ENCODE peak calls at places on chromosome 6, in seven cellular contexts. One of them, this sample, is unnamed.

GRCh38 chr6:28944412-28945006 is 20.7 kb upstream of the TRIM27 start:
- DNase-seq in stimulated activated CD8-positive, alpha-beta memory T cell treated with anti-CD3 and anti-CD28 coated beads, Interleukin-4, amount 100 ng/mL, for 24 hours: peak; percentile 58
- DNase-seq in B cell: no peak
- DNase-seq in activated T-cell treated with anti-CD3 and anti-CD28 coated beads for 1 hour: peak; percentile 48
- DNase-seq in CD4-positive, alpha-beta memory T cell: peak; percentile 74
- DNase-seq in left ventricle myocardium superior: no peak
- DNase-seq in pancreas: peak; percentile 69
- DNase-seq in this sample: peak; percentile 68

GRCh38 chr6:13139119-13139518 is 189.2 kb downstream of the TBC1D7 start:
- DNase-seq in stimulated activated CD8-positive, alpha-beta memory T cell treated with anti-CD3 and anti-CD28 coated beads, Interleukin-4, amount 100 ng/mL, for 24 hours: no peak
- DNase-seq in B cell: no peak
- DNase-seq in activated T-cell treated with anti-CD3 and anti-CD28 coated beads for 1 hour: no peak
- DNase-seq in CD4-positive, alpha-beta memory T cell: no peak
- DNase-seq in left ventricle myocardium superior: no peak
- DNase-seq in pancreas: no peak
- DNase-seq in this sample: no peak

GRCh38 chr6:158057213-158057987 is 75.7 kb downstream of the SYNJ2 start:
- DNase-seq in stimulated activated CD8-positive, alpha-beta memory T cell treated with anti-CD3 and anti-CD28 coated beads, Interleukin-4, amount 100 ng/mL, for 24 hours: no peak
- DNase-seq in B cell: no peak
- DNase-seq in activated T-cell treated with anti-CD3 and anti-CD28 coated beads for 1 hour: no peak
- DNase-seq in CD4-positive, alpha-beta memory T cell: no peak
- DNase-seq in left ventricle myocardium superior: no peak
- DNase-seq in pancreas: no peak
- DNase-seq in this sample: no peak

GRCh38 chr6:79601020-79601609 is 30.0 kb upstream of the SH3BGRL2 start:
- DNase-seq in stimulated activated CD8-positive, alpha-beta memory T cell treated with anti-CD3 and anti-CD28 coated beads, Interleukin-4, amount 100 ng/mL, for 24 hours: no peak
- DNase-seq in B cell: no peak
- DNase-seq in activated T-cell treated with anti-CD3 and anti-CD28 coated beads for 1 hour: no peak
- DNase-seq in CD4-positive, alpha-beta memory T cell: no peak
- DNase-seq in left ventricle myocardium superior: no peak
- DNase-seq in pancreas: no peak
- DNase-seq in this sample: no peak

GRCh38 chr6:14333556-14334305 is 216.2 kb downstream of the CD83 start:
- DNase-seq in stimulated activated CD8-positive, alpha-beta memory T cell treated with anti-CD3 and anti-CD28 coated beads, Interleukin-4, amount 100 ng/mL, for 24 hours: no peak
- DNase-seq in B cell: no peak
- DNase-seq in activated T-cell treated with anti-CD3 and anti-CD28 coated beads for 1 hour: no peak
- DNase-seq in CD4-positive, alpha-beta memory T cell: no peak
- DNase-seq in left ventricle myocardium superior: no peak
- DNase-seq in pancreas: no peak
- DNase-seq in this sample: no peak

GRCh38 chr6:133101790-133102189 is 139.4 kb upstream of the EYA4 start:
- DNase-seq in stimulated activated CD8-positive, alpha-beta memory T cell treated with anti-CD3 and anti-CD28 coated beads, Interleukin-4, amount 100 ng/mL, for 24 hours: no peak
- DNase-seq in B cell: no peak
- DNase-seq in activated T-cell treated with anti-CD3 and anti-CD28 coated beads for 1 hour: no peak
- DNase-seq in CD4-positive, alpha-beta memory T cell: no peak
- DNase-seq in left ventricle myocardium superior: no peak
- DNase-seq in pancreas: no peak
- DNase-seq in this sample: no peak

GRCh38 chr6:160810238-160810637 is 108.2 kb downstream of the PLG start:
- DNase-seq in stimulated activated CD8-positive, alpha-beta memory T cell treated with anti-CD3 and anti-CD28 coated beads, Interleukin-4, amount 100 ng/mL, for 24 hours: no peak
- DNase-seq in B cell: no peak
- DNase-seq in activated T-cell treated with anti-CD3 and anti-CD28 coated beads for 1 hour: no peak
- DNase-seq in CD4-positive, alpha-beta memory T cell: no peak
- DNase-seq in left ventricle myocardium superior: no peak
- DNase-seq in pancreas: no peak
- DNase-seq in this sample: no peak

GRCh38 chr6:7254980-7255825 is 57.8 kb downstream of the SSR1 start:
- DNase-seq in stimulated activated CD8-positive, alpha-beta memory T cell treated with anti-CD3 and anti-CD28 coated beads, Interleukin-4, amount 100 ng/mL, for 24 hours: no peak
- DNase-seq in B cell: no peak
- DNase-seq in activated T-cell treated with anti-CD3 and anti-CD28 coated beads for 1 hour: no peak
- DNase-seq in CD4-positive, alpha-beta memory T cell: no peak
- DNase-seq in left ventricle myocardium superior: peak; percentile 56
- DNase-seq in pancreas: no peak
- DNase-seq in this sample: no peak

GRCh38 chr6:15254074-15254975 is 8.5 kb downstream of the JARID2 start:
- DNase-seq in stimulated activated CD8-positive, alpha-beta memory T cell treated with anti-CD3 and anti-CD28 coated beads, Interleukin-4, amount 100 ng/mL, for 24 hours: no peak
- DNase-seq in B cell: peak; percentile 60
- DNase-seq in activated T-cell treated with anti-CD3 and anti-CD28 coated beads for 1 hour: no peak
- DNase-seq in CD4-positive, alpha-beta memory T cell: no peak
- DNase-seq in left ventricle myocardium superior: no peak
- DNase-seq in pancreas: no peak
- DNase-seq in this sample: no peak

GRCh38 chr6:150667977-150668716 is 68.5 kb downstream of the PLEKHG1 start:
- DNase-seq in stimulated activated CD8-positive, alpha-beta memory T cell treated with anti-CD3 and anti-CD28 coated beads, Interleukin-4, amount 100 ng/mL, for 24 hours: no peak
- DNase-seq in B cell: no peak
- DNase-seq in activated T-cell treated with anti-CD3 and anti-CD28 coated beads for 1 hour: no peak
- DNase-seq in CD4-positive, alpha-beta memory T cell: no peak
- DNase-seq in left ventricle myocardium superior: peak; percentile 91
- DNase-seq in pancreas: peak; percentile 87
- DNase-seq in this sample: peak; percentile 92

GRCh38 chr6:32977953-32978324 is 9.5 kb downstream of the BRD2 start:
- DNase-seq in stimulated activated CD8-positive, alpha-beta memory T cell treated with anti-CD3 and anti-CD28 coated beads, Interleukin-4, amount 100 ng/mL, for 24 hours: no peak
- DNase-seq in B cell: no peak
- DNase-seq in activated T-cell treated with anti-CD3 and anti-CD28 coated beads for 1 hour: no peak
- DNase-seq in CD4-positive, alpha-beta memory T cell: no peak
- DNase-seq in left ventricle myocardium superior: no peak
- DNase-seq in pancreas: no peak
- DNase-seq in this sample: no peak

GRCh38 chr6:115830895-115831294 is 229.8 kb downstream of the FRK start:
- DNase-seq in stimulated activated CD8-positive, alpha-beta memory T cell treated with anti-CD3 and anti-CD28 coated beads, Interleukin-4, amount 100 ng/mL, for 24 hours: no peak
- DNase-seq in B cell: no peak
- DNase-seq in activated T-cell treated with anti-CD3 and anti-CD28 coated beads for 1 hour: no peak
- DNase-seq in CD4-positive, alpha-beta memory T cell: no peak
- DNase-seq in left ventricle myocardium superior: no peak
- DNase-seq in pancreas: no peak
- DNase-seq in this sample: no peak

GRCh38 chr6:55108469-55109130 is 65.7 kb upstream of the HCRTR2 start:
- DNase-seq in stimulated activated CD8-positive, alpha-beta memory T cell treated with anti-CD3 and anti-CD28 coated beads, Interleukin-4, amount 100 ng/mL, for 24 hours: no peak
- DNase-seq in B cell: no peak
- DNase-seq in activated T-cell treated with anti-CD3 and anti-CD28 coated beads for 1 hour: no peak
- DNase-seq in CD4-positive, alpha-beta memory T cell: no peak
- DNase-seq in left ventricle myocardium superior: no peak
- DNase-seq in pancreas: no peak
- DNase-seq in this sample: no peak

GRCh38 chr6:140957334-140957733 is 1175.4 kb upstream of the GJE1 start:
- DNase-seq in stimulated activated CD8-positive, alpha-beta memory T cell treated with anti-CD3 and anti-CD28 coated beads, Interleukin-4, amount 100 ng/mL, for 24 hours: no peak
- DNase-seq in B cell: no peak
- DNase-seq in activated T-cell treated with anti-CD3 and anti-CD28 coated beads for 1 hour: no peak
- DNase-seq in CD4-positive, alpha-beta memory T cell: no peak
- DNase-seq in left ventricle myocardium superior: no peak
- DNase-seq in pancreas: no peak
- DNase-seq in this sample: no peak

GRCh38 chr6:121549741-121550140 is 114.3 kb downstream of the GJA1 start:
- DNase-seq in stimulated activated CD8-positive, alpha-beta memory T cell treated with anti-CD3 and anti-CD28 coated beads, Interleukin-4, amount 100 ng/mL, for 24 hours: no peak
- DNase-seq in B cell: no peak
- DNase-seq in activated T-cell treated with anti-CD3 and anti-CD28 coated beads for 1 hour: no peak
- DNase-seq in CD4-positive, alpha-beta memory T cell: no peak
- DNase-seq in left ventricle myocardium superior: no peak
- DNase-seq in pancreas: no peak
- DNase-seq in this sample: no peak

GRCh38 chr6:166438211-166438861 is 55.6 kb upstream of the MPC1 start:
- DNase-seq in stimulated activated CD8-positive, alpha-beta memory T cell treated with anti-CD3 and anti-CD28 coated beads, Interleukin-4, amount 100 ng/mL, for 24 hours: no peak
- DNase-seq in B cell: no peak
- DNase-seq in activated T-cell treated with anti-CD3 and anti-CD28 coated beads for 1 hour: no peak
- DNase-seq in CD4-positive, alpha-beta memory T cell: no peak
- DNase-seq in left ventricle myocardium superior: no peak
- DNase-seq in pancreas: no peak
- DNase-seq in this sample: no peak

GRCh38 chr6:110404602-110405001 is 10.8 kb downstream of the DDO start:
- DNase-seq in stimulated activated CD8-positive, alpha-beta memory T cell treated with anti-CD3 and anti-CD28 coated beads, Interleukin-4, amount 100 ng/mL, for 24 hours: no peak
- DNase-seq in B cell: no peak
- DNase-seq in activated T-cell treated with anti-CD3 and anti-CD28 coated beads for 1 hour: no peak
- DNase-seq in CD4-positive, alpha-beta memory T cell: no peak
- DNase-seq in left ventricle myocardium superior: no peak
- DNase-seq in pancreas: no peak
- DNase-seq in this sample: no peak

GRCh38 chr6:159110013-159110412 is 59.2 kb upstream of the FNDC1 start:
- DNase-seq in stimulated activated CD8-positive, alpha-beta memory T cell treated with anti-CD3 and anti-CD28 coated beads, Interleukin-4, amount 100 ng/mL, for 24 hours: no peak
- DNase-seq in B cell: no peak
- DNase-seq in activated T-cell treated with anti-CD3 and anti-CD28 coated beads for 1 hour: no peak
- DNase-seq in CD4-positive, alpha-beta memory T cell: peak; percentile 34
- DNase-seq in left ventricle myocardium superior: no peak
- DNase-seq in pancreas: peak; percentile 34
- DNase-seq in this sample: peak; percentile 47

GRCh38 chr6:15504040-15504491 is 158.8 kb downstream of the DTNBP1 start:
- DNase-seq in stimulated activated CD8-positive, alpha-beta memory T cell treated with anti-CD3 and anti-CD28 coated beads, Interleukin-4, amount 100 ng/mL, for 24 hours: no peak
- DNase-seq in B cell: no peak
- DNase-seq in activated T-cell treated with anti-CD3 and anti-CD28 coated beads for 1 hour: no peak
- DNase-seq in CD4-positive, alpha-beta memory T cell: no peak
- DNase-seq in left ventricle myocardium superior: peak; percentile 84
- DNase-seq in pancreas: no peak
- DNase-seq in this sample: no peak